ENCODE peak calls at places on chromosomes 11 and 22, in six cellular contexts. C is naive thymus-derived CD4-positive, alpha-beta T cell; V is K562; G is effector memory CD4-positive, alpha-beta T cell; P is thoracic aorta; U is A549. L is an unnamed sample.

GRCh38 chr22:41332217-41332616 is 30.9 kb downstream of the ZC3H7B start:
- DNase-seq in G (no peak), P (no peak), V (no peak), C (no peak), U (no peak), L (no peak)

GRCh38 chr11:64880240-64881001 is 2.0 kb upstream of the EHD1 start:
- DNase-seq in P (no peak), G (no peak), C (no peak), V (no peak), U (no peak), L (no peak)

GRCh38 chr11:126561327-126561893 is 205.9 kb downstream of the ST3GAL4 start:
- DNase-seq in V (peak; percentile 47), G (no peak), P (no peak), U (peak; percentile 10), C (no peak), L (no peak)

GRCh38 chr22:44380716-44381500 is 68.2 kb upstream of the SHISAL1 start:
- DNase-seq in U (no peak), P (no peak), V (no peak), C (no peak), G (no peak), L (peak; percentile 29)

GRCh38 chr11:30635401-30635989 is 49.3 kb upstream of the MPPED2 start:
- DNase-seq in U (no peak), C (no peak), V (no peak), G (no peak), P (no peak), L (no peak)

GRCh38 chr11:65066315-65066714 is 8.0 kb upstream of the NAALADL1 start:
- DNase-seq in V (no peak), C (no peak), G (no peak), P (no peak), U (no peak), L (no peak)

GRCh38 chr22:39361495-39361894 is 11.7 kb downstream of the SYNGR1 start:
- DNase-seq in P (no peak), U (no peak), C (no peak), V (no peak), G (no peak), L (no peak)

GRCh38 chr11:67345247-67345948 is 7.9 kb downstream of the POLD4 start:
- DNase-seq in G (no peak), V (no peak), C (peak; percentile 39), U (no peak), P (no peak), L (no peak)

GRCh38 chr22:24235315-24235714 is 9.6 kb downstream of the GGT5 start:
- DNase-seq in V (no peak), U (no peak), G (no peak), P (no peak), C (no peak), L (no peak)

GRCh38 chr11:132056689-132057088 is 686.3 kb downstream of the NTM start:
- DNase-seq in C (no peak), V (no peak), G (no peak), P (no peak), U (no peak), L (no peak)

GRCh38 chr11:26583550-26583949 is 11.5 kb upstream of the MUC15 start:
- DNase-seq in V (no peak), P (no peak), U (peak; percentile 20), C (no peak), G (no peak), L (no peak)

GRCh38 chr11:68164437-68164836 is 43.2 kb upstream of the CHKA start:
- DNase-seq in U (no peak), P (no peak), V (no peak), C (no peak), G (no peak), L (no peak)

GRCh38 chr11:5737672-5738071 is 1.4 kb downstream of the OR56B1 start:
- DNase-seq in C (no peak), V (no peak), U (peak; percentile 18), G (no peak), P (no peak), L (no peak)

GRCh38 chr11:17272823-17273222 is 3.7 kb upstream of the NUCB2 start:
- DNase-seq in P (no peak), G (no peak), U (no peak), C (no peak), V (no peak), L (no peak)

GRCh38 chr11:96008161-96008560 is 84.3 kb upstream of the MTMR2 start:
- DNase-seq in G (no peak), V (no peak), P (no peak), U (no peak), C (no peak), L (no peak)

GRCh38 chr11:5486003-5486402 is 2.5 kb upstream of the OR52D1 start:
- DNase-seq in G (no peak), P (no peak), C (no peak), U (no peak), V (no peak), L (no peak)

GRCh38 chr11:76185931-76186401 is 20.3 kb downstream of the WNT11 start:
- DNase-seq in U (no peak), G (no peak), C (no peak), P (no peak), V (no peak), L (peak; percentile 75)

GRCh38 chr22:48534395-48534958 is 1293.2 kb downstream of the BRD1 start:
- DNase-seq in P (no peak), V (no peak), C (no peak), U (no peak), G (no peak), L (no peak)

GRCh38 chr22:48531721-48532435 is 1295.8 kb downstream of the BRD1 start:
- DNase-seq in U (no peak), C (no peak), P (no peak), V (no peak), G (no peak), L (no peak)

GRCh38 chr22:48531108-48531507 is 1296.6 kb downstream of the BRD1 start:
- DNase-seq in P (no peak), C (no peak), U (no peak), V (no peak), G (no peak), L (no peak)

GRCh38 chr22:48530666-48531065 is 1297.0 kb downstream of the BRD1 start:
- DNase-seq in P (no peak), G (no peak), U (no peak), V (no peak), C (no peak), L (no peak)

DNA sequence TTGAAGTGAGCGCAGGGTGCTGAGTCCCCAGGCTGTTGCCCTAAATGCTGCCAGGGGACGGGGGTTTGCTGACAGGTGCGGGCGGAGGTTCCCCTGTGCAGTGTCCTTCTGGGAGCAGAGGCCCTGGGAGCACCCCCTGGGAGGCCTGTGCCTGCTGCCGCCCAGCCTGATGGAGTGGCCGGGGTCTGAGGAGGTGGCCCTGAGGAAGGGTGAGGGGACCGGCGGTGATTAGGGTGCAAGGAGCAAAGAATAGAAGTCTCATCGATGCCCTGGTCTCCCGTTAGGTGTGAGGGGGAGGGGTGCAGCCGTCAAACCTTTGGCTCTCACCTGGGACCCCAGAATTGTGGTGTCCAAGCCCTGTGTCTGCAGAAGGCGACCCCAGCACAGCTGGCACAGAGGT is 1294.7 kb downstream of the BRD1 start:
- DNase-seq in C (no peak), G (no peak), P (no peak), U (no peak), V (no peak), L (no peak)
- H3K9me3 ChIP-seq in C (no peaks in the 10 kb centered on the region), G (no peaks in the 10 kb centered on the region), P (no peaks in the 10 kb centered on the region), U (no peaks in the 10 kb centered on the region), V (no peaks in the 10 kb centered on the region), L (no peaks in the 10 kb centered on the region)

GRCh38 chr11:70400643-70401042 is 2.3 kb downstream of the CTTN start:
- DNase-seq in U (no peak), G (no peak), V (no peak), P (no peak), C (no peak), L (no peak)
- H3K4me3 ChIP-seq in U (peak overlapping the region; percentile 96), G (no peak overlapping the region), V (no peak overlapping the region), P (peak overlapping the region; percentile 97), C (no peak overlapping the region), L (no peak overlapping the region)

GRCh38 chr22:31952459-31952858 is 8.1 kb downstream of the YWHAH start:
- DNase-seq in P (no peak), G (no peak), C (no peak), V (no peak), U (no peak), L (no peak)
- H3K4me1 ChIP-seq in P (peaks cover 51% of the 10 kb centered on the region), G (peaks cover 48% of the 10 kb centered on the region), C (peaks cover 23% of the 10 kb centered on the region), V (peaks cover 7% of the 10 kb centered on the region), U (peaks cover 48% of the 10 kb centered on the region), L (peaks cover 51% of the 10 kb centered on the region)

GRCh38 chr22:47692811-47693210 is 930.4 kb downstream of the TBC1D22A start:
- DNase-seq in G (no peak), C (no peak), V (no peak), P (no peak), U (no peak), L (no peak)
- H3K9me3 ChIP-seq in G (no peaks in the 10 kb centered on the region), C (no peaks in the 10 kb centered on the region), V (no peaks in the 10 kb centered on the region), P (no peaks in the 10 kb centered on the region), U (no peaks in the 10 kb centered on the region), L (no peaks in the 10 kb centered on the region)

GRCh38 chr11:45288395-45288794 is 2.3 kb upstream of the SYT13 start:
- DNase-seq in U (no peak), C (no peak), G (no peak), P (no peak), V (no peak), L (no peak)

GRCh38 chr11:45289369-45289768 is 3.2 kb upstream of the SYT13 start:
- DNase-seq in G (no peak), U (peak; percentile 66), C (no peak), V (no peak), P (no peak), L (no peak)

GRCh38 chr11:45285289-45285828 is 782 bp downstream of the SYT13 start:
- DNase-seq in P (no peak), U (no peak), G (no peak), V (no peak), C (no peak), L (no peak)

GRCh38 chr11:45287316-45287903 is 1.3 kb upstream of the SYT13 start:
- DNase-seq in P (no peak), C (no peak), G (no peak), U (no peak), V (no peak), L (no peak)

DNA sequence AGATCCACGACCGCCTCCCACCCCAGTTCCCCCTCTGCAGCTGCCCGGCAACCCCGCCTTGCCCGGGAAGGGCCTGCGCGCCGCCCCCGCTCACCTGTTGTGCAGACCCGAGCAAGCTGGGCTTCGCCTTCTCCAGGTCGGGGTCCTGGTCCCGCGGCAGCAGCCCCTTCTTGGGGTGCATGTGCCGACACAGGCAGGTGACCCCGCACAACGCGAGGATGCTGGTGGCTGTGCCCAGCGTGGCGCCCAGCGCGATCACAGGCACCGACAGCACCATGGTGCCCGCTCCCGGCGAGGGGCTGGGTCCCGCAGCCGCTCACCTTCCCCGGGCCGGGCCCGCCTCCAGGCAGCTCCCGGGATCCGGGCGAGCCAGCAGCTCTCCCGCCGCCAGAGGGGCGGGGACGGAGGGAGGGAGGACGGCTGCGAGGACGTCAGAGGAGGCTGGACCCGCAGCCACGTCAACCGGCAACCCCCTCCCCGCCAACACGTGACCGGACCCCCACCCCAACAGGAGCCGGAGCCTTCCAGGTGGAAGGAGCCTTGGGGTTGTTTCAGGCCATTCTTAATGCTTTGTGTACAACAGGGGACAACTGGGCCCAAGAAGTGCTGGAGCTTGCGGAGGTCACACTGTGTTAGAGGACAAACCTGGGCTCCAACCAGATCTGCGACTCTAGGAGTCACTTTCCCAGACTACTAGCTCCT is at the start of gene SYT13:
- DNase-seq in U (peak; percentile 30), C (no peak), P (no peak), G (no peak), V (no peak), L (no peak)
- H3K4me3 ChIP-seq in U (peak within 1 kb of the TSS; percentile 65), C (no peak within 1 kb of the TSS), P (peak within 1 kb of the TSS; percentile 27), G (no peak within 1 kb of the TSS), V (no peak within 1 kb of the TSS), L (no peak within 1 kb of the TSS)